ENCODE peak calls at places on chromosome X, in ten cellular contexts. Z is stimulated activated naive B cell treated with anti-CD40 and anti-IgM and Interleukin-4, amounts not matched to agents 10 μg/mL and 1 μg/mL and 100 μg/mL, for 72 hours; G is activated naive CD4-positive, alpha-beta T cell treated with anti-CD3 and anti-CD28 coated beads for 36 hours; J is kidney glomerular epithelial cell; T is NCI-H460; E is PC-3; R is stimulated activated CD8-positive, alpha-beta memory T cell treated with anti-CD3 and anti-CD28 coated beads, Interleukin-7, amount 100 ng/mL, for 1 hour; V is Peyer's patch; F is memory B cell; U is naive B cell. L is an unnamed sample.

GRCh38 chrX:118240359-118240758 is 105.5 kb upstream of the WDR44 start:
- DNase-seq in Z (no peak), G (no peak), J (no peak), T (no peak), E (no peak), R (no peak), V (no peak), F (no peak), U (no peak), L (no peak)

GRCh38 chrX:12297353-12297752 is 159.1 kb downstream of the FRMPD4 start:
- DNase-seq in Z (no peak), G (no peak), J (no peak), T (no peak), E (no peak), R (no peak), V (no peak), F (no peak), U (no peak), L (no peak)

GRCh38 chrX:361231-362145 is 25.2 kb downstream of the PPP2R3B start:
- DNase-seq in Z (no peak), G (no peak), J (no peak), T (no peak), E (no peak), R (no peak), V (no peak), F (no peak), U (no peak), L (no peak)

GRCh38 chrX:6015423-6015822 is 213.2 kb downstream of the NLGN4X start:
- DNase-seq in Z (no peak), G (no peak), J (no peak), T (no peak), E (no peak), R (no peak), V (no peak), F (no peak), U (no peak), L (no peak)

GRCh38 chrX:39261446-39262147 is 460.3 kb downstream of the MID1IP1 start:
- DNase-seq in Z (no peak), G (peak; percentile 40), J (peak; percentile 24), T (peak; percentile 1), E (peak; percentile 32), R (no peak), V (no peak), F (no peak), U (peak; percentile 12), L (no peak)

GRCh38 chrX:110944793-110945466 is 149.3 kb upstream of the CHRDL1 start:
- DNase-seq in Z (no peak), G (no peak), J (no peak), T (no peak), E (no peak), R (no peak), V (no peak), F (no peak), U (no peak), L (no peak)

GRCh38 chrX:20477836-20478532 is 211.3 kb upstream of the RPS6KA3 start:
- DNase-seq in Z (no peak), G (no peak), J (no peak), T (no peak), E (no peak), R (no peak), V (peak; percentile 60), F (no peak), U (no peak), L (peak; percentile 74)

GRCh38 chrX:17836830-17837229 is 24.3 kb downstream of the RAI2 start:
- DNase-seq in Z (no peak), G (no peak), J (no peak), T (no peak), E (no peak), R (no peak), V (no peak), F (no peak), U (no peak), L (no peak)

GRCh38 chrX:118392726-118393125 is 46.8 kb downstream of the WDR44 start:
- DNase-seq in Z (no peak), G (no peak), J (no peak), T (no peak), E (no peak), R (no peak), V (no peak), F (no peak), U (no peak), L (no peak)

GRCh38 chrX:19904778-19905367 is 17.5 kb upstream of the SH3KBP1 start:
- DNase-seq in Z (no peak), G (peak; percentile 30), J (no peak), T (peak; percentile 35), E (peak; percentile 84), R (no peak), V (no peak), F (no peak), U (peak; percentile 41), L (no peak)

GRCh38 chrX:22748093-22748999 is 251.4 kb upstream of the DDX53 start:
- DNase-seq in Z (peak; percentile 19), G (peak; percentile 38), J (no peak), T (peak; percentile 42), E (peak; percentile 63), R (peak; percentile 0), V (no peak), F (peak; percentile 48), U (peak; percentile 39), L (peak; percentile 36)

GRCh38 chrX:130055103-130055502 is 55.2 kb downstream of the ELF4 start:
- DNase-seq in Z (no peak), G (no peak), J (no peak), T (no peak), E (no peak), R (no peak), V (no peak), F (no peak), U (no peak), L (no peak)

GRCh38 chrX:110125435-110125834 is 122.5 kb downstream of the TMEM164 start:
- DNase-seq in Z (no peak), G (no peak), J (no peak), T (no peak), E (peak; percentile 24), R (no peak), V (no peak), F (no peak), U (no peak), L (no peak)

GRCh38 chrX:3516051-3516541 is 169.6 kb upstream of the MXRA5 start:
- DNase-seq in Z (no peak), G (no peak), J (no peak), T (no peak), E (no peak), R (no peak), V (no peak), F (no peak), U (no peak), L (no peak)

GRCh38 chrX:154019061-154019621 is 561 bp downstream of the IRAK1 start:
- DNase-seq in Z (no peak), G (peak; percentile 46), J (no peak), T (no peak), E (no peak), R (no peak), V (no peak), F (no peak), U (peak; percentile 17), L (no peak)

GRCh38 chrX:149950681-149951080 is 12.4 kb upstream of the EOLA2 start:
- DNase-seq in Z (no peak), G (peak; percentile 24), J (no peak), T (peak; percentile 35), E (peak; percentile 73), R (no peak), V (no peak), F (no peak), U (no peak), L (peak; percentile 31)

GRCh38 chrX:56968980-56969379 is 26.4 kb downstream of the SPIN3 start:
- DNase-seq in Z (no peak), G (no peak), J (no peak), T (no peak), E (peak; percentile 28), R (no peak), V (no peak), F (no peak), U (no peak), L (no peak)

GRCh38 chrX:77298296-77298695 is 148.9 kb upstream of the FGF16 start:
- DNase-seq in Z (no peak), G (no peak), J (no peak), T (no peak), E (peak; percentile 53), R (no peak), V (no peak), F (no peak), U (no peak), L (no peak)

GRCh38 chrX:19593684-19594083 is 78.4 kb upstream of the MAP3K15 start:
- DNase-seq in Z (no peak), G (peak; percentile 25), J (peak; percentile 14), T (peak; percentile 18), E (peak; percentile 56), R (no peak), V (no peak), F (no peak), U (peak; percentile 35), L (no peak)

GRCh38 chrX:106707771-106708454 is 18.6 kb upstream of the RNF128 start:
- DNase-seq in Z (no peak), G (peak; percentile 8), J (peak; percentile 85), T (peak; percentile 34), E (peak; percentile 78), R (no peak), V (no peak), F (no peak), U (no peak), L (no peak)

GRCh38 chrX:120334137-120334536 is 22.9 kb upstream of the TMEM255A start:
- DNase-seq in Z (no peak), G (no peak), J (no peak), T (no peak), E (no peak), R (no peak), V (no peak), F (no peak), U (no peak), L (no peak)

GRCh38 chrX:40154853-40155616 is 57.3 kb upstream of the BCOR start:
- DNase-seq in Z (no peak), G (peak; percentile 10), J (no peak), T (peak; percentile 79), E (peak; percentile 31), R (no peak), V (no peak), F (no peak), U (no peak), L (peak; percentile 61)

GRCh38 chrX:140477987-140478386 is 26.9 kb downstream of the SOX3 start:
- DNase-seq in Z (no peak), G (no peak), J (no peak), T (no peak), E (no peak), R (no peak), V (no peak), F (no peak), U (no peak), L (no peak)

GRCh38 chrX:3757510-3758025 is 44.1 kb upstream of the PRKX start:
- DNase-seq in Z (no peak), G (no peak), J (no peak), T (no peak), E (no peak), R (no peak), V (no peak), F (no peak), U (no peak), L (no peak)

GRCh38 chrX:153984351-153985178 is 12.0 kb downstream of the TMEM187 start:
- DNase-seq in Z (peak; percentile 61), G (peak; percentile 77), J (no peak), T (no peak), E (no peak), R (no peak), V (no peak), F (no peak), U (peak; percentile 61), L (no peak)

GRCh38 chrX:425056-425455 is 38.3 kb upstream of the PPP2R3B start:
- DNase-seq in Z (no peak), G (no peak), J (no peak), T (no peak), E (no peak), R (no peak), V (no peak), F (no peak), U (no peak), L (no peak)

GRCh38 chrX:12138366-12139313 is at the start of gene FRMPD4:
- DNase-seq in Z (no peak), G (no peak), J (no peak), T (no peak), E (peak; percentile 25), R (no peak), V (no peak), F (no peak), U (no peak), L (no peak)

GRCh38 chrX:104659037-104659744 is 93.2 kb downstream of the IL1RAPL2 start:
- DNase-seq in Z (no peak), G (no peak), J (no peak), T (no peak), E (peak; percentile 62), R (no peak), V (no peak), F (no peak), U (no peak), L (no peak)

L was measured in colonic mucosa.